ENCODE peak calls at places on chromosomes 12 and 14, in six cellular contexts. Y is ureter, L is posterior cingulate gyrus, P is GM19239, F is H54, D is amniotic stem cell. H is an unnamed sample.

GRCh38 chr12:99232324-99232723 is 415.2 kb upstream of the GARIN6 start:
- DNase-seq in Y (no peak), L (no peak), P (no peak), F (no peak), D (no peak), H (no peak)

GRCh38 chr12:85527192-85527591 is 247.2 kb downstream of the ALX1 start:
- DNase-seq in Y (no peak), L (no peak), P (peak), F (no peak), D (no peak), H (no peak)

GRCh38 chr12:14366211-14366762 is 805 bp downstream of the ATF7IP start:
- DNase-seq in Y (no peak), L (no peak), P (no peak), F (no peak), D (no peak), H (no peak)

GRCh38 chr14:69539631-69540410 is 34.9 kb downstream of the CCDC177 start:
- DNase-seq in Y (no peak), L (no peak), P (no peak), F (no peak), D (no peak), H (no peak)

GRCh38 chr14:99968931-99969330 is 96.3 kb upstream of the EVL start:
- DNase-seq in Y (no peak), L (no peak), P (no peak), F (no peak), D (no peak), H (no peak)

GRCh38 chr14:22521449-22522239 is 67.4 kb downstream of the DAD1 start:
- DNase-seq in Y (no peak), L (no peak), P (no peak), F (no peak), D (no peak), H (no peak)

GRCh38 chr12:108814462-108815211 is 42.7 kb downstream of the SSH1 start:
- DNase-seq in Y (peak), L (peak), P (no peak), F (no peak), D (no peak), H (no peak)

GRCh38 chr14:102831163-102831804 is 54.0 kb downstream of the TRAF3 start:
- DNase-seq in Y (no peak), L (peak), P (no peak), F (no peak), D (no peak), H (no peak)

GRCh38 chr12:66971816-66972215 is 292.9 kb upstream of the GRIP1 start:
- DNase-seq in Y (no peak), L (no peak), P (no peak), F (no peak), D (no peak), H (no peak)

GRCh38 chr14:96224480-96225096 is 19.9 kb downstream of the BDKRB2 start:
- DNase-seq in Y (no peak), L (no peak), P (no peak), F (no peak), D (no peak), H (no peak)

GRCh38 chr14:47626151-47627035 is 49.0 kb downstream of the MDGA2 start:
- DNase-seq in Y (no peak), L (no peak), P (no peak), F (no peak), D (no peak), H (no peak)

GRCh38 chr12:3164454-3165310 is 87.5 kb downstream of the TSPAN9 start:
- DNase-seq in Y (no peak), L (no peak), P (no peak), F (no peak), D (no peak), H (no peak)

H was measured in HCT116.